ENCODE peak calls at places on chromosome 9, in seven cellular contexts. One of them, this sample, is unnamed.

GRCh38 chr9:133275105-133276000 is at the start of gene ABO:
- DNase-seq in Peyer's patch: peak
- DNase-seq in mucosa of descending colon: peak
- DNase-seq in AG04450: no peak
- DNase-seq in breast epithelium: no peak
- DNase-seq in adrenal gland: no peak
- DNase-seq in IMR-90: no peak
- DNase-seq in this sample: no peak

GRCh38 chr9:105415344-105415980 is 32.4 kb upstream of the FSD1L start:
- DNase-seq in Peyer's patch: peak
- DNase-seq in AG04450: no peak
- DNase-seq in adrenal gland: peak
- DNase-seq in breast epithelium: peak
- DNase-seq in IMR-90: peak
- DNase-seq in mucosa of descending colon: no peak
- DNase-seq in this sample: no peak

GRCh38 chr9:32716439-32716838 is 66.9 kb upstream of the TMEM215 start:
- DNase-seq in IMR-90: no peak
- DNase-seq in mucosa of descending colon: no peak
- DNase-seq in adrenal gland: no peak
- DNase-seq in breast epithelium: no peak
- DNase-seq in AG04450: no peak
- DNase-seq in Peyer's patch: no peak
- DNase-seq in this sample: no peak

GRCh38 chr9:78695521-78695920 is 398.6 kb downstream of the PSAT1 start:
- DNase-seq in breast epithelium: no peak
- DNase-seq in IMR-90: no peak
- DNase-seq in mucosa of descending colon: no peak
- DNase-seq in adrenal gland: no peak
- DNase-seq in Peyer's patch: no peak
- DNase-seq in AG04450: no peak
- DNase-seq in this sample: no peak

GRCh38 chr9:131776473-131776872 is 36.6 kb upstream of the RAPGEF1 start:
- DNase-seq in adrenal gland: no peak
- DNase-seq in mucosa of descending colon: peak
- DNase-seq in Peyer's patch: no peak
- DNase-seq in breast epithelium: no peak
- DNase-seq in AG04450: peak
- DNase-seq in IMR-90: peak
- DNase-seq in this sample: no peak

GRCh38 chr9:129381481-129381957 is 203.5 kb upstream of the IER5L start:
- DNase-seq in adrenal gland: no peak
- DNase-seq in mucosa of descending colon: no peak
- DNase-seq in IMR-90: no peak
- DNase-seq in Peyer's patch: no peak
- DNase-seq in AG04450: no peak
- DNase-seq in breast epithelium: no peak
- DNase-seq in this sample: no peak

GRCh38 chr9:131264231-131264630 is 12.1 kb downstream of the FAM78A start:
- DNase-seq in breast epithelium: no peak
- DNase-seq in AG04450: no peak
- DNase-seq in Peyer's patch: no peak
- DNase-seq in IMR-90: no peak
- DNase-seq in mucosa of descending colon: no peak
- DNase-seq in adrenal gland: no peak
- DNase-seq in this sample: no peak

GRCh38 chr9:106481003-106481614 is 381.9 kb upstream of the ZNF462 start:
- DNase-seq in mucosa of descending colon: no peak
- DNase-seq in AG04450: no peak
- DNase-seq in adrenal gland: no peak
- DNase-seq in Peyer's patch: no peak
- DNase-seq in breast epithelium: no peak
- DNase-seq in IMR-90: no peak
- DNase-seq in this sample: no peak

GRCh38 chr9:134642385-134643181 is 980 bp downstream of the COL5A1 start:
- DNase-seq in breast epithelium: peak
- DNase-seq in AG04450: peak
- DNase-seq in adrenal gland: peak
- DNase-seq in Peyer's patch: peak
- DNase-seq in mucosa of descending colon: peak
- DNase-seq in IMR-90: peak
- DNase-seq in this sample: peak

GRCh38 chr9:99680191-99680590 is 141.5 kb upstream of the NR4A3 start:
- DNase-seq in breast epithelium: no peak
- DNase-seq in mucosa of descending colon: no peak
- DNase-seq in adrenal gland: no peak
- DNase-seq in AG04450: no peak
- DNase-seq in Peyer's patch: no peak
- DNase-seq in IMR-90: peak
- DNase-seq in this sample: peak

GRCh38 chr9:12916037-12916436 is 141.2 kb downstream of the LURAP1L start:
- DNase-seq in mucosa of descending colon: no peak
- DNase-seq in breast epithelium: no peak
- DNase-seq in Peyer's patch: no peak
- DNase-seq in IMR-90: peak
- DNase-seq in adrenal gland: no peak
- DNase-seq in AG04450: no peak
- DNase-seq in this sample: no peak

GRCh38 chr9:135418161-135418560 is 61.4 kb upstream of the PPP1R26 start:
- DNase-seq in breast epithelium: no peak
- DNase-seq in AG04450: no peak
- DNase-seq in Peyer's patch: no peak
- DNase-seq in IMR-90: no peak
- DNase-seq in mucosa of descending colon: no peak
- DNase-seq in adrenal gland: no peak
- DNase-seq in this sample: no peak

GRCh38 chr9:118651511-118651910 is 717.7 kb downstream of the BRINP1 start:
- DNase-seq in breast epithelium: no peak
- DNase-seq in IMR-90: no peak
- DNase-seq in AG04450: no peak
- DNase-seq in mucosa of descending colon: no peak
- DNase-seq in adrenal gland: no peak
- DNase-seq in Peyer's patch: no peak
- DNase-seq in this sample: no peak

GRCh38 chr9:79975471-79976316 is 403.9 kb downstream of the TLE4 start:
- DNase-seq in IMR-90: no peak
- DNase-seq in AG04450: no peak
- DNase-seq in adrenal gland: no peak
- DNase-seq in breast epithelium: no peak
- DNase-seq in mucosa of descending colon: peak
- DNase-seq in Peyer's patch: no peak
- DNase-seq in this sample: no peak

GRCh38 chr9:127673234-127673633 is 33.6 kb upstream of the CFAP157 start:
- DNase-seq in mucosa of descending colon: no peak
- DNase-seq in adrenal gland: no peak
- DNase-seq in Peyer's patch: no peak
- DNase-seq in breast epithelium: no peak
- DNase-seq in IMR-90: no peak
- DNase-seq in AG04450: no peak
- DNase-seq in this sample: no peak

GRCh38 chr9:90702431-90702830 is 59.8 kb upstream of the DIRAS2 start:
- DNase-seq in Peyer's patch: no peak
- DNase-seq in IMR-90: no peak
- DNase-seq in breast epithelium: no peak
- DNase-seq in AG04450: no peak
- DNase-seq in adrenal gland: no peak
- DNase-seq in mucosa of descending colon: no peak
- DNase-seq in this sample: no peak

GRCh38 chr9:100352201-100352726 is 478 bp downstream of the TEX10 start:
- DNase-seq in adrenal gland: peak
- DNase-seq in breast epithelium: peak
- DNase-seq in AG04450: no peak
- DNase-seq in Peyer's patch: peak
- DNase-seq in IMR-90: peak
- DNase-seq in mucosa of descending colon: no peak
- DNase-seq in this sample: no peak

GRCh38 chr9:128146591-128147120 is 2.6 kb upstream of the LCN2 start:
- DNase-seq in breast epithelium: no peak
- DNase-seq in mucosa of descending colon: peak
- DNase-seq in AG04450: no peak
- DNase-seq in adrenal gland: peak
- DNase-seq in Peyer's patch: no peak
- DNase-seq in IMR-90: no peak
- DNase-seq in this sample: no peak

GRCh38 chr9:121633736-121634135 is 17.7 kb upstream of the DAB2IP start:
- DNase-seq in adrenal gland: no peak
- DNase-seq in breast epithelium: no peak
- DNase-seq in AG04450: no peak
- DNase-seq in IMR-90: no peak
- DNase-seq in Peyer's patch: no peak
- DNase-seq in mucosa of descending colon: no peak
- DNase-seq in this sample: no peak

GRCh38 chr9:115524467-115525059 is 406.6 kb upstream of the TNC start:
- DNase-seq in AG04450: peak
- DNase-seq in Peyer's patch: peak
- DNase-seq in mucosa of descending colon: no peak
- DNase-seq in IMR-90: peak
- DNase-seq in breast epithelium: no peak
- DNase-seq in adrenal gland: no peak
- DNase-seq in this sample: peak

GRCh38 chr9:127873886-127874285 is 3.6 kb downstream of the AK1 start:
- DNase-seq in IMR-90: no peak
- DNase-seq in Peyer's patch: no peak
- DNase-seq in breast epithelium: peak
- DNase-seq in AG04450: no peak
- DNase-seq in mucosa of descending colon: no peak
- DNase-seq in adrenal gland: peak
- DNase-seq in this sample: no peak

GRCh38 chr9:88660611-88661010 is 125.6 kb downstream of the NXNL2 start:
- DNase-seq in AG04450: no peak
- DNase-seq in breast epithelium: no peak
- DNase-seq in IMR-90: peak
- DNase-seq in adrenal gland: no peak
- DNase-seq in Peyer's patch: no peak
- DNase-seq in mucosa of descending colon: no peak
- DNase-seq in this sample: no peak

GRCh38 chr9:108910914-108911313 is 23.0 kb downstream of the ELP1 start:
- DNase-seq in adrenal gland: no peak
- DNase-seq in mucosa of descending colon: no peak
- DNase-seq in breast epithelium: no peak
- DNase-seq in Peyer's patch: no peak
- DNase-seq in IMR-90: no peak
- DNase-seq in AG04450: no peak
- DNase-seq in this sample: no peak

GRCh38 chr9:112121633-112122032 is 53.5 kb downstream of the SUSD1 start:
- DNase-seq in IMR-90: no peak
- DNase-seq in Peyer's patch: no peak
- DNase-seq in breast epithelium: no peak
- DNase-seq in mucosa of descending colon: no peak
- DNase-seq in adrenal gland: no peak
- DNase-seq in AG04450: no peak
- DNase-seq in this sample: no peak

GRCh38 chr9:82488702-82489578 is 500.4 kb downstream of the SPATA31D1 start:
- DNase-seq in IMR-90: peak
- DNase-seq in mucosa of descending colon: no peak
- DNase-seq in Peyer's patch: no peak
- DNase-seq in breast epithelium: peak
- DNase-seq in adrenal gland: no peak
- DNase-seq in AG04450: peak
- DNase-seq in this sample: peak

GRCh38 chr9:96566401-96567202 is 53.0 kb downstream of the CDC14B start:
- DNase-seq in AG04450: no peak
- DNase-seq in breast epithelium: peak
- DNase-seq in Peyer's patch: peak
- DNase-seq in adrenal gland: peak
- DNase-seq in mucosa of descending colon: peak
- DNase-seq in IMR-90: no peak
- DNase-seq in this sample: no peak

GRCh38 chr9:127166651-127167524 is 44.5 kb upstream of the ANGPTL2 start:
- DNase-seq in breast epithelium: no peak
- DNase-seq in IMR-90: peak
- DNase-seq in AG04450: no peak
- DNase-seq in mucosa of descending colon: no peak
- DNase-seq in Peyer's patch: peak
- DNase-seq in adrenal gland: no peak
- DNase-seq in this sample: no peak

GRCh38 chr9:88025411-88026132 is 51.2 kb upstream of the CDK20 start:
- DNase-seq in IMR-90: no peak
- DNase-seq in Peyer's patch: no peak
- DNase-seq in AG04450: no peak
- DNase-seq in mucosa of descending colon: no peak
- DNase-seq in breast epithelium: no peak
- DNase-seq in adrenal gland: no peak
- DNase-seq in this sample: no peak

GRCh38 chr9:71901695-71902094 is 9.3 kb downstream of the ABHD17B start:
- DNase-seq in IMR-90: no peak
- DNase-seq in Peyer's patch: no peak
- DNase-seq in AG04450: no peak
- DNase-seq in breast epithelium: no peak
- DNase-seq in adrenal gland: no peak
- DNase-seq in mucosa of descending colon: no peak
- DNase-seq in this sample: no peak
- TF ChIP-seq CTCF in IMR-90: no peak
- TF ChIP-seq CTCF in Peyer's patch: no peak
- TF ChIP-seq CTCF in AG04450: no peak
- TF ChIP-seq CTCF in breast epithelium: no peak
- TF ChIP-seq CTCF in adrenal gland: no peak
- TF ChIP-seq CTCF in mucosa of descending colon: no peak
- TF ChIP-seq CTCF in this sample: no peak

GRCh38 chr9:137298983-137299521 is 3.0 kb downstream of the NRARP start:
- DNase-seq in AG04450: no peak
- DNase-seq in Peyer's patch: no peak
- DNase-seq in IMR-90: no peak
- DNase-seq in mucosa of descending colon: peak
- DNase-seq in breast epithelium: no peak
- DNase-seq in adrenal gland: no peak
- DNase-seq in this sample: no peak
- H3K4me3 ChIP-seq in AG04450: no peak
- H3K4me3 ChIP-seq in Peyer's patch: peak
- H3K4me3 ChIP-seq in IMR-90: no peak
- H3K4me3 ChIP-seq in mucosa of descending colon: peak
- H3K4me3 ChIP-seq in breast epithelium: peak
- H3K4me3 ChIP-seq in adrenal gland: peak
- H3K4me3 ChIP-seq in this sample: no peak

GRCh38 chr9:33924978-33925797 is 108.2 kb downstream of the UBE2R2 start:
- DNase-seq in IMR-90: peak
- DNase-seq in breast epithelium: no peak
- DNase-seq in AG04450: peak
- DNase-seq in adrenal gland: peak
- DNase-seq in mucosa of descending colon: no peak
- DNase-seq in Peyer's patch: no peak
- DNase-seq in this sample: no peak
- TF ChIP-seq CTCF in IMR-90: peak
- TF ChIP-seq CTCF in breast epithelium: no peak
- TF ChIP-seq CTCF in AG04450: peak
- TF ChIP-seq CTCF in adrenal gland: peak
- TF ChIP-seq CTCF in mucosa of descending colon: peak
- TF ChIP-seq CTCF in Peyer's patch: peak
- TF ChIP-seq CTCF in this sample: peak

DNA sequence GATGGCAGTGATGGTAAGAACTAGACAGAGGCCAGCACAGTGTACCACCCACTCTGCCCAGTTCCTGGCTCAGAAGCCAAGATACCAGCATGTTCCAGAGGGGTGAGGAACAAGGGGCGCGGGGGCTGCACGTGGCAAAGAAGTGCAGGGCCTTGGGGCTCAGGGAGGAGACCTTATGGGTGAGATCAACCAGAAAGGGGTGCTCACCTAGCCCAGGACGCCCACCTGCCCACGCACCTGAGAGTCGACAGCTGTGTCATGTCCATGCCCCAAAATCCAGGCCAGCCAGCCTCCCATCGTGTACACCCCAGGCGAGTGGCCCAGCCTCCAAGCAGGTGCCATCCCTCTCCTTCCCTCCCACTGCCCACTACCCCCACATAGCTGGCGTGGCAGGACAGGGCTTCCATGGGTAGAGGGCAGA is 34.9 kb downstream of the BICD2 start:
- DNase-seq in AG04450: no peak
- DNase-seq in breast epithelium: no peak
- DNase-seq in IMR-90: no peak
- DNase-seq in Peyer's patch: peak
- DNase-seq in mucosa of descending colon: no peak
- DNase-seq in adrenal gland: no peak
- DNase-seq in this sample: no peak
- H3K4me3 ChIP-seq in AG04450: no peak
- H3K4me3 ChIP-seq in breast epithelium: no peak
- H3K4me3 ChIP-seq in IMR-90: no peak
- H3K4me3 ChIP-seq in Peyer's patch: no peak
- H3K4me3 ChIP-seq in mucosa of descending colon: no peak
- H3K4me3 ChIP-seq in adrenal gland: no peak
- H3K4me3 ChIP-seq in this sample: no peak